ENCODE peak calls at places on chromosomes 1 and 21, in seven cellular contexts. One of them, this sample, is unnamed.

GRCh38 chr1:198780376-198780775 is 141.5 kb downstream of the PTPRC start:
- DNase-seq in esophagus muscularis mucosa: no peak
- DNase-seq in body of pancreas: no peak
- DNase-seq in esophagus squamous epithelium: no peak
- DNase-seq in Peyer's patch: no peak
- DNase-seq in HCT116: no peak
- DNase-seq in adrenal gland: no peak
- DNase-seq in this sample: no peak

GRCh38 chr21:33059319-33059894 is 10.5 kb upstream of the OLIG1 start:
- DNase-seq in esophagus muscularis mucosa: no peak
- DNase-seq in body of pancreas: peak
- DNase-seq in esophagus squamous epithelium: no peak
- DNase-seq in Peyer's patch: no peak
- DNase-seq in adrenal gland: no peak
- DNase-seq in HCT116: no peak
- DNase-seq in this sample: peak

GRCh38 chr1:93600663-93601062 is 81.0 kb downstream of the BCAR3 start:
- DNase-seq in body of pancreas: peak
- DNase-seq in esophagus squamous epithelium: no peak
- DNase-seq in HCT116: no peak
- DNase-seq in Peyer's patch: no peak
- DNase-seq in esophagus muscularis mucosa: no peak
- DNase-seq in adrenal gland: no peak
- DNase-seq in this sample: no peak

GRCh38 chr1:205325334-205325884 is 3.9 kb upstream of the NUAK2 start:
- DNase-seq in Peyer's patch: peak
- DNase-seq in adrenal gland: peak
- DNase-seq in esophagus muscularis mucosa: no peak
- DNase-seq in HCT116: peak
- DNase-seq in esophagus squamous epithelium: no peak
- DNase-seq in body of pancreas: peak
- DNase-seq in this sample: peak

GRCh38 chr21:28375708-28376385 is 616.8 kb downstream of the LTN1 start:
- DNase-seq in esophagus muscularis mucosa: no peak
- DNase-seq in Peyer's patch: no peak
- DNase-seq in HCT116: no peak
- DNase-seq in body of pancreas: no peak
- DNase-seq in adrenal gland: no peak
- DNase-seq in esophagus squamous epithelium: no peak
- DNase-seq in this sample: no peak

GRCh38 chr1:16371725-16372124 is 4.7 kb downstream of the SZRD1 start:
- DNase-seq in esophagus muscularis mucosa: no peak
- DNase-seq in HCT116: no peak
- DNase-seq in adrenal gland: no peak
- DNase-seq in esophagus squamous epithelium: no peak
- DNase-seq in body of pancreas: no peak
- DNase-seq in Peyer's patch: no peak
- DNase-seq in this sample: no peak

GRCh38 chr1:46613661-46614603 is 2.7 kb downstream of the MOB3C start:
- DNase-seq in Peyer's patch: peak
- DNase-seq in esophagus muscularis mucosa: peak
- DNase-seq in HCT116: no peak
- DNase-seq in body of pancreas: peak
- DNase-seq in adrenal gland: peak
- DNase-seq in esophagus squamous epithelium: peak
- DNase-seq in this sample: peak

GRCh38 chr1:186977266-186977957 is 148.7 kb downstream of the PLA2G4A start:
- DNase-seq in esophagus muscularis mucosa: no peak
- DNase-seq in esophagus squamous epithelium: no peak
- DNase-seq in Peyer's patch: no peak
- DNase-seq in adrenal gland: no peak
- DNase-seq in body of pancreas: no peak
- DNase-seq in HCT116: no peak
- DNase-seq in this sample: no peak

GRCh38 chr1:223748773-223749733 is 36.7 kb downstream of the CAPN2 start:
- DNase-seq in esophagus muscularis mucosa: peak
- DNase-seq in Peyer's patch: peak
- DNase-seq in HCT116: no peak
- DNase-seq in esophagus squamous epithelium: no peak
- DNase-seq in adrenal gland: peak
- DNase-seq in body of pancreas: peak
- DNase-seq in this sample: peak

GRCh38 chr1:183330335-183330734 is 87.8 kb downstream of the NMNAT2 start:
- DNase-seq in HCT116: no peak
- DNase-seq in body of pancreas: no peak
- DNase-seq in Peyer's patch: no peak
- DNase-seq in esophagus squamous epithelium: no peak
- DNase-seq in adrenal gland: no peak
- DNase-seq in esophagus muscularis mucosa: no peak
- DNase-seq in this sample: no peak

GRCh38 chr1:52580283-52580682 is 21.9 kb upstream of the GPX7 start:
- DNase-seq in HCT116: no peak
- DNase-seq in body of pancreas: no peak
- DNase-seq in esophagus squamous epithelium: no peak
- DNase-seq in adrenal gland: no peak
- DNase-seq in Peyer's patch: no peak
- DNase-seq in esophagus muscularis mucosa: no peak
- DNase-seq in this sample: no peak

GRCh38 chr1:240152611-240153297 is 61.1 kb downstream of the FMN2 start:
- DNase-seq in esophagus squamous epithelium: no peak
- DNase-seq in adrenal gland: peak
- DNase-seq in esophagus muscularis mucosa: no peak
- DNase-seq in HCT116: no peak
- DNase-seq in body of pancreas: no peak
- DNase-seq in Peyer's patch: no peak
- DNase-seq in this sample: no peak

GRCh38 chr1:109740615-109741373 is at the start of gene GSTM3:
- DNase-seq in esophagus muscularis mucosa: no peak
- DNase-seq in adrenal gland: no peak
- DNase-seq in HCT116: no peak
- DNase-seq in Peyer's patch: no peak
- DNase-seq in esophagus squamous epithelium: no peak
- DNase-seq in body of pancreas: no peak
- DNase-seq in this sample: no peak

DNA sequence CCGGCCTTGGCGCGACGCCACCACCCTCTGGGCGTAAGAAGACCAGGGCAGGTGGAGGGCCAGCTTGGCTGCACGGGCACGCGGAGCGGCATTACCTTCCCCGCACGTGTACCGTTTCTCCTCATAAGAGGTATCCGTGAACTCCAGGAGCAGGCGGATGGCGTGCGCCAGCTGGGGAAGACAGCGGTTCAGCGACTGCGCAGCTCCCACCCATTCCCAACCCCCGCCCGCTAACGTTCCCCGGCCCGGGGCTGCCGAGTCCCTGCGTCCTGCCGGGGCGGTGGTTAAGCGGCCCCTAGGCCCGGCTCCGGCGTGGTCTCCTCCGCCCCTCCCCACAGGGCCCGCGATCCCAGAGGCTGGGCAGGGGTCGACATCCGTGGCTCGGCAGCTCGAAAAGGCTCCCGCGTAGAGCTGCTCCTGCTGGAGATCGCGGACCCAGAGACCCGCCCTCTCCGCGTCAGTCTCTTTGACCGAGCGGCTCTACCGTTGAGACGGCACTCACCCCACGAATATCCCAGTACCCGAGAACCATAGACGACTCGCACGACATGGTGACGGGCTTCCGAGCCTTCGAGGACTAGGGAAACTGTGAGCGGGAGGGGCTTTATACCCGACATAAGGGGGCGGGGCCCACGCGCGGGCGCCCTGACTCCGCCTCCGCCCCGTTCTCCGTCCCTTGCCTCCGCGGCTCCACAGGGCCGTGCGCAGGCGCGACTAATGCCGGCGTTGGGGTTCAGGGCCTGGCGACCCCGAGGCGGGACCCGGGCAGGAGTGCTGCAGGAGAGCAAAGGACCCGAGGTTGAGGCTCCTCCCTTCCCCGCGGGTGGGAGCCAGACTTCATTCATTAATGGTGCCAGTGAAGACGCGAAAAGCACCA is 862 bp downstream of the GSTM3 start:
- DNase-seq in body of pancreas: peak
- DNase-seq in Peyer's patch: peak
- DNase-seq in adrenal gland: peak
- DNase-seq in esophagus muscularis mucosa: peak
- DNase-seq in esophagus squamous epithelium: no peak
- DNase-seq in HCT116: no peak
- DNase-seq in this sample: peak
- TF ChIP-seq POLR2A in body of pancreas: peak
- TF ChIP-seq POLR2A in Peyer's patch: peak
- TF ChIP-seq POLR2A in adrenal gland: peak
- TF ChIP-seq POLR2A in esophagus muscularis mucosa: peak
- TF ChIP-seq POLR2A in esophagus squamous epithelium: peak
- TF ChIP-seq POLR2A in HCT116: no peak
- TF ChIP-seq POLR2A in this sample: peak

GRCh38 chr1:207815913-207816312 is 64.1 kb downstream of the CD46 start:
- DNase-seq in esophagus muscularis mucosa: no peak
- DNase-seq in Peyer's patch: no peak
- DNase-seq in body of pancreas: no peak
- DNase-seq in adrenal gland: no peak
- DNase-seq in HCT116: no peak
- DNase-seq in esophagus squamous epithelium: no peak
- DNase-seq in this sample: no peak

GRCh38 chr1:207818971-207819451 is 67.2 kb downstream of the CD46 start:
- DNase-seq in adrenal gland: peak
- DNase-seq in body of pancreas: no peak
- DNase-seq in Peyer's patch: no peak
- DNase-seq in HCT116: no peak
- DNase-seq in esophagus muscularis mucosa: no peak
- DNase-seq in esophagus squamous epithelium: no peak
- DNase-seq in this sample: no peak

GRCh38 chr1:207815466-207815865 is 63.6 kb downstream of the CD46 start:
- DNase-seq in esophagus muscularis mucosa: no peak
- DNase-seq in Peyer's patch: no peak
- DNase-seq in HCT116: no peak
- DNase-seq in body of pancreas: no peak
- DNase-seq in adrenal gland: no peak
- DNase-seq in esophagus squamous epithelium: no peak
- DNase-seq in this sample: no peak

GRCh38 chr1:207817166-207817565 is 65.3 kb downstream of the CD46 start:
- DNase-seq in esophagus muscularis mucosa: no peak
- DNase-seq in body of pancreas: no peak
- DNase-seq in HCT116: no peak
- DNase-seq in Peyer's patch: no peak
- DNase-seq in adrenal gland: no peak
- DNase-seq in esophagus squamous epithelium: no peak
- DNase-seq in this sample: no peak

GRCh38 chr1:207817778-207818751 is 66.2 kb downstream of the CD46 start:
- DNase-seq in body of pancreas: no peak
- DNase-seq in esophagus squamous epithelium: no peak
- DNase-seq in Peyer's patch: no peak
- DNase-seq in HCT116: no peak
- DNase-seq in adrenal gland: peak
- DNase-seq in esophagus muscularis mucosa: no peak
- DNase-seq in this sample: no peak
- TF ChIP-seq POLR2A in body of pancreas: no peak
- TF ChIP-seq POLR2A in esophagus squamous epithelium: no peak
- TF ChIP-seq POLR2A in Peyer's patch: no peak
- TF ChIP-seq POLR2A in HCT116: no peak
- TF ChIP-seq POLR2A in adrenal gland: no peak
- TF ChIP-seq POLR2A in esophagus muscularis mucosa: no peak
- TF ChIP-seq POLR2A in this sample: no peak

GRCh38 chr1:44672956-44673674 is 1.2 kb downstream of the TMEM53 start:
- DNase-seq in esophagus muscularis mucosa: no peak
- DNase-seq in Peyer's patch: no peak
- DNase-seq in body of pancreas: no peak
- DNase-seq in HCT116: no peak
- DNase-seq in adrenal gland: no peak
- DNase-seq in esophagus squamous epithelium: no peak
- DNase-seq in this sample: no peak

GRCh38 chr1:44674113-44675000 is at the start of the genes ARMH1 and TMEM53:
- DNase-seq in Peyer's patch: peak
- DNase-seq in adrenal gland: peak
- DNase-seq in esophagus muscularis mucosa: peak
- DNase-seq in esophagus squamous epithelium: peak
- DNase-seq in body of pancreas: peak
- DNase-seq in HCT116: peak
- DNase-seq in this sample: peak

GRCh38 chr1:44675186-44675585 is 672 bp downstream of the ARMH1 start:
- DNase-seq in esophagus muscularis mucosa: no peak
- DNase-seq in esophagus squamous epithelium: no peak
- DNase-seq in HCT116: no peak
- DNase-seq in Peyer's patch: no peak
- DNase-seq in body of pancreas: no peak
- DNase-seq in adrenal gland: no peak
- DNase-seq in this sample: no peak

GRCh38 chr1:44672254-44672955 is 1.9 kb downstream of the TMEM53 start:
- DNase-seq in adrenal gland: peak
- DNase-seq in esophagus squamous epithelium: no peak
- DNase-seq in HCT116: no peak
- DNase-seq in body of pancreas: peak
- DNase-seq in Peyer's patch: no peak
- DNase-seq in esophagus muscularis mucosa: no peak
- DNase-seq in this sample: no peak

GRCh38 chr1:44673675-44674112 is 587 bp downstream of the TMEM53 start:
- DNase-seq in HCT116: no peak
- DNase-seq in Peyer's patch: no peak
- DNase-seq in esophagus muscularis mucosa: no peak
- DNase-seq in esophagus squamous epithelium: no peak
- DNase-seq in body of pancreas: no peak
- DNase-seq in adrenal gland: no peak
- DNase-seq in this sample: no peak
- TF ChIP-seq POLR2A in HCT116: no peak
- TF ChIP-seq POLR2A in Peyer's patch: peak
- TF ChIP-seq POLR2A in esophagus muscularis mucosa: no peak
- TF ChIP-seq POLR2A in esophagus squamous epithelium: no peak
- TF ChIP-seq POLR2A in body of pancreas: no peak
- TF ChIP-seq POLR2A in adrenal gland: no peak
- TF ChIP-seq POLR2A in this sample: no peak

GRCh38 chr1:147242449-147243227 is at the start of gene CHD1L:
- DNase-seq in esophagus muscularis mucosa: peak
- DNase-seq in Peyer's patch: peak
- DNase-seq in HCT116: peak
- DNase-seq in body of pancreas: peak
- DNase-seq in esophagus squamous epithelium: peak
- DNase-seq in adrenal gland: peak
- DNase-seq in this sample: peak
- TF ChIP-seq POLR2A in esophagus muscularis mucosa: no peak
- TF ChIP-seq POLR2A in Peyer's patch: peak
- TF ChIP-seq POLR2A in HCT116: peak
- TF ChIP-seq POLR2A in body of pancreas: peak
- TF ChIP-seq POLR2A in esophagus squamous epithelium: no peak
- TF ChIP-seq POLR2A in adrenal gland: no peak
- TF ChIP-seq POLR2A in this sample: peak

DNA sequence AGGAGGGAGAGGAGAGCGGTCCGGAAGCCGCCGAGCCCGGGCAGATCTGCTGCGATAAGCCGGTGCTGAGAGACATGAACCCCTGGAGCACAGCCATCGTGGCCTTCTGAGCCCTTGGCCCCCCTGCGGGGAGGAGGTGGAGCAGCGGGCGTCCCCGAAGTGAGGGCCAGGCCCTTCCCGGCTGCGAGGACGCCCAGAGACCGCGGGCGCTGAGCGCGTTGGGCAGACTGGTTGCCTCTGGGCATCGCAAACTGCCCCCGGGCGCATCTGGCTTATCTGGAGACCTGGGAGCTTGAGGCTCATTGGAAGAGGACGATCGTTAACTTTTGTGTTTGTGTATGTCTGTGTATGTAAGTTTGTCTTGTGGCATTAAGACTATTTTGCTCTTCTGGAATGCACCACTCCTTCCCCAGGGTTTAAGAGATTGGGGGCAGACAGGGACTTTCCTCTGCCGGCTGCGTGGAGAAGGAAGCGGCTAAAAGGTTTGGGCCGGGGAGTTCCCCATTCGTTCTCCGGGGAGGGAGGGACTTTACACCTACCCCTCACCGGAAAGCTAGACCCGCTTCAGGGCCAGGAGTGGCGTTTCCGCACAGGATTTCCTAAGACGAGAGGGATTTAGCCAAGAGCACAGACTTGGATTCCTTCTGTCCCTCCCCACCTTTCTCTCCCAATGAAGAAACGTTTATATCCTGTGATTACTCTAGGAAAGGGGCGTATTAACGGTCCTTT is 1.4 kb downstream of the IER5 start:
- DNase-seq in esophagus muscularis mucosa: peak
- DNase-seq in HCT116: no peak
- DNase-seq in body of pancreas: peak
- DNase-seq in esophagus squamous epithelium: no peak
- DNase-seq in Peyer's patch: peak
- DNase-seq in adrenal gland: peak
- DNase-seq in this sample: peak
- TF ChIP-seq POLR2A in esophagus muscularis mucosa: peak
- TF ChIP-seq POLR2A in HCT116: no peak
- TF ChIP-seq POLR2A in body of pancreas: peak
- TF ChIP-seq POLR2A in esophagus squamous epithelium: no peak
- TF ChIP-seq POLR2A in Peyer's patch: no peak
- TF ChIP-seq POLR2A in adrenal gland: no peak
- TF ChIP-seq POLR2A in this sample: peak

This sample was measured in erythroblast.